ENCODE peak calls at places on chromosomes 2 and 18, in ten cellular contexts. L is hepatocyte; U is stomach; G is effector CD4-positive, alpha-beta T cell; Y is stimulated activated naive CD4-positive, alpha-beta T cell; R is sciatic nerve; O is activated T-helper 1 cell treated with Interleukin-2 at 50 U/mL for 16 hours; T is activated CD8-positive, alpha-beta memory T cell treated with anti-CD3 and anti-CD28 coated beads for 48 hours; F is kidney tubule cell; N is activated gamma-delta T cell. J is an unnamed sample.

GRCh38 chr2:156452971-156453370 is 16.8 kb downstream of the GPD2 start:
- DNase-seq in R (no peak), L (no peak), O (no peak), G (no peak), N (no peak), F (peak; percentile 37), U (no peak), T (no peak), Y (no peak), J (no peak)

GRCh38 chr2:177101930-177102329 is 110.7 kb upstream of the HNRNPA3 start:
- DNase-seq in O (no peak), T (no peak), Y (no peak), N (no peak), U (no peak), L (no peak), G (no peak), F (no peak), R (no peak), J (no peak)

GRCh38 chr2:43977677-43978076 is 18.1 kb downstream of the LRPPRC start:
- DNase-seq in R (no peak), T (no peak), L (no peak), U (no peak), Y (no peak), G (no peak), F (no peak), O (no peak), N (no peak), J (no peak)

GRCh38 chr2:237474931-237475703 is 11.9 kb upstream of the MLPH start:
- DNase-seq in O (peak; percentile 61), N (peak; percentile 51), F (peak; percentile 75), T (peak; percentile 54), R (peak; percentile 93), G (peak; percentile 59), L (peak; percentile 95), Y (peak; percentile 62), U (peak; percentile 88), J (no peak)

GRCh38 chr2:129906861-129907235 is 72.6 kb upstream of the RAB6C start:
- DNase-seq in L (no peak), O (no peak), T (no peak), R (no peak), Y (no peak), G (no peak), F (no peak), U (peak; percentile 19), N (no peak), J (no peak)

GRCh38 chr2:142179686-142180085 is 48.9 kb upstream of the LRP1B start:
- DNase-seq in O (no peak), U (no peak), Y (no peak), F (no peak), L (no peak), R (no peak), N (no peak), G (no peak), T (no peak), J (no peak)

GRCh38 chr2:213415093-213415492 is 130.8 kb downstream of the SPAG16 start:
- DNase-seq in N (no peak), Y (no peak), U (no peak), R (no peak), G (no peak), T (no peak), O (no peak), L (no peak), F (no peak), J (no peak)

GRCh38 chr2:180761224-180761623 is 219.2 kb upstream of the UBE2E3 start:
- DNase-seq in L (peak; percentile 52), G (no peak), O (no peak), U (no peak), R (no peak), T (no peak), Y (no peak), N (no peak), F (peak; percentile 76), J (no peak)

GRCh38 chr18:22547807-22548561 is 130.3 kb upstream of the CTAGE1 start:
- DNase-seq in U (no peak), G (no peak), T (no peak), Y (no peak), O (no peak), R (no peak), N (no peak), L (peak; percentile 47), F (peak; percentile 60), J (no peak)

GRCh38 chr2:174663572-174663971 is 66.0 kb upstream of the WIPF1 start:
- DNase-seq in F (no peak), O (no peak), R (no peak), L (peak; percentile 65), Y (no peak), G (no peak), T (no peak), U (no peak), N (no peak), J (no peak)

GRCh38 chr2:168599738-168600137 is 143.7 kb downstream of the CERS6 start:
- DNase-seq in O (no peak), N (no peak), R (no peak), L (no peak), G (no peak), T (no peak), Y (no peak), F (peak; percentile 37), U (no peak), J (no peak)

J was measured in chondrocyte.